ENCODE peak calls at places on chromosome 21, in six cellular contexts. T, W, X, P, Z and K are unnamed samples.
A peak's percentile ranks its signal among the peaks of the same experiment; 100 is the strongest.

GRCh38 chr21:36756527-36756926 is 57.6 kb downstream of the SIM2 start:
- DNase-seq in T (no peak), P (peak; percentile 49), W (no peak), X (no peak), Z (no peak), K (no peak)

GRCh38 chr21:28337319-28337718 is 655.4 kb downstream of the LTN1 start:
- DNase-seq in W (no peak), T (peak; percentile 57), P (peak; percentile 48), Z (no peak), X (no peak), K (no peak)

GRCh38 chr21:28742527-28742926 is 250.2 kb downstream of the LTN1 start:
- DNase-seq in P (no peak), T (no peak), W (no peak), Z (no peak), X (no peak), K (no peak)

GRCh38 chr21:26939532-26940181 is 27.2 kb downstream of the ADAMTS5 start:
- DNase-seq in P (no peak), Z (no peak), X (no peak), W (no peak), T (no peak), K (peak; percentile 21)

GRCh38 chr21:45266518-45267389 is 20.9 kb downstream of the POFUT2 start:
- DNase-seq in T (no peak), X (no peak), P (no peak), W (peak; percentile 50), Z (no peak), K (no peak)

GRCh38 chr21:45966995-45967394 is 14.6 kb upstream of the COL6A1 start:
- DNase-seq in W (no peak), P (no peak), Z (no peak), X (no peak), T (no peak), K (no peak)

GRCh38 chr21:45580181-45580575 is 37.9 kb upstream of the SLC19A1 start:
- DNase-seq in W (no peak), T (no peak), X (no peak), Z (no peak), P (no peak), K (no peak)

GRCh38 chr21:37338671-37339526 is 27.7 kb upstream of the DYRK1A start:
- DNase-seq in Z (peak; percentile 78), X (peak; percentile 37), P (peak; percentile 54), W (no peak), T (no peak), K (peak; percentile 92)

GRCh38 chr21:28636988-28637691 is 355.5 kb downstream of the LTN1 start:
- DNase-seq in Z (no peak), T (no peak), X (no peak), W (no peak), P (no peak), K (no peak)

GRCh38 chr21:19475525-19475924 is 1071.9 kb upstream of the TMPRSS15 start:
- DNase-seq in P (no peak), T (no peak), Z (no peak), X (no peak), W (no peak), K (no peak)

GRCh38 chr21:27805696-27806095 is 838.8 kb upstream of the ADAMTS5 start:
- DNase-seq in T (no peak), Z (no peak), P (no peak), X (no peak), W (no peak), K (no peak)

GRCh38 chr21:36630485-36631206 is 68.3 kb upstream of the SIM2 start:
- DNase-seq in W (peak; percentile 69), P (peak; percentile 79), T (peak; percentile 74), X (peak; percentile 39), Z (no peak), K (peak; percentile 11)

GRCh38 chr21:44408226-44408625 is 47.1 kb upstream of the LRRC3 start:
- DNase-seq in P (no peak), W (no peak), X (no peak), Z (no peak), T (no peak), K (peak; percentile 3)

GRCh38 chr21:45244799-45245340 is 42.8 kb downstream of the POFUT2 start:
- DNase-seq in P (no peak), T (no peak), W (no peak), Z (peak; percentile 32), X (no peak), K (no peak)

GRCh38 chr21:33680870-33681269 is 38.6 kb downstream of the ITSN1 start:
- DNase-seq in T (peak; percentile 4), X (no peak), P (no peak), Z (no peak), W (no peak), K (no peak)

GRCh38 chr21:26941436-26941835 is 25.5 kb downstream of the ADAMTS5 start:
- DNase-seq in Z (no peak), T (no peak), W (no peak), X (no peak), P (no peak), K (no peak)

GRCh38 chr21:32360401-32360981 is 32.3 kb downstream of the URB1 start:
- DNase-seq in P (no peak), T (no peak), Z (no peak), W (no peak), X (no peak), K (no peak)

GRCh38 chr21:45528028-45528705 is 14.1 kb downstream of the SLC19A1 start:
- DNase-seq in W (no peak), X (peak; percentile 8), Z (peak; percentile 19), P (no peak), T (no peak), K (no peak)

GRCh38 chr21:45637883-45638282 is 5.6 kb upstream of the PCBP3 start:
- DNase-seq in P (no peak), W (no peak), Z (no peak), X (no peak), T (no peak), K (no peak)

GRCh38 chr21:42461881-42462877 is 33.8 kb downstream of the RSPH1 start:
- DNase-seq in X (no peak), W (no peak), T (no peak), Z (no peak), P (peak; percentile 90), K (no peak)
- H3K4me1 ChIP-seq in X (no peaks in the 10 kb centered on the region), W (peaks cover 59% of the 10 kb centered on the region), T (peaks cover 50% of the 10 kb centered on the region), Z (peaks cover 3% of the 10 kb centered on the region), P (peaks cover 12% of the 10 kb centered on the region), K (peaks cover 6% of the 10 kb centered on the region)

GRCh38 chr21:15005391-15005790 is 59.4 kb downstream of the NRIP1 start:
- DNase-seq in X (no peak), T (no peak), P (peak; percentile 88), W (peak; percentile 13), Z (no peak), K (no peak)
- H3K4me1 ChIP-seq in X (peaks cover 27% of the 10 kb centered on the region), T (no peaks in the 10 kb centered on the region), P (peaks cover 3% of the 10 kb centered on the region), W (peaks cover 31% of the 10 kb centered on the region), Z (peaks cover 78% of the 10 kb centered on the region), K (peaks cover 86% of the 10 kb centered on the region)

GRCh38 chr21:35211767-35212166 is 162.7 kb upstream of the RUNX1 start:
- DNase-seq in W (no peak), T (no peak), P (no peak), Z (no peak), X (no peak), K (no peak)
- H3K4me1 ChIP-seq in W (no peaks in the 10 kb centered on the region), T (peaks cover 23% of the 10 kb centered on the region), P (no peaks in the 10 kb centered on the region), Z (peaks cover 62% of the 10 kb centered on the region), X (peaks cover 11% of the 10 kb centered on the region), K (peaks cover 62% of the 10 kb centered on the region)

GRCh38 chr21:40141621-40142020 is 274.4 kb downstream of the PCP4 start:
- DNase-seq in P (no peak), X (no peak), Z (no peak), T (no peak), W (no peak), K (no peak)
- H3K4me1 ChIP-seq in P (no peaks in the 10 kb centered on the region), X (no peaks in the 10 kb centered on the region), Z (no peaks in the 10 kb centered on the region), T (no peaks in the 10 kb centered on the region), W (no peaks in the 10 kb centered on the region), K (no peaks in the 10 kb centered on the region)

GRCh38 chr21:24255591-24255990 is 1351.7 kb downstream of the MRPL39 start:
- DNase-seq in W (no peak), Z (no peak), X (no peak), P (no peak), T (no peak), K (no peak)
- H3K4me1 ChIP-seq in W (no peaks in the 10 kb centered on the region), Z (no peaks in the 10 kb centered on the region), X (no peaks in the 10 kb centered on the region), P (no peaks in the 10 kb centered on the region), T (no peaks in the 10 kb centered on the region), K (no peaks in the 10 kb centered on the region)

GRCh38 chr21:43338951-43339350 is 88.0 kb downstream of the SIK1 start:
- DNase-seq in Z (peak; percentile 46), P (no peak), X (no peak), W (no peak), T (no peak), K (no peak)

GRCh38 chr21:43340491-43341348 is 86.2 kb downstream of the SIK1 start:
- DNase-seq in W (no peak), Z (peak; percentile 41), X (no peak), T (no peak), P (peak; percentile 78), K (no peak)

GRCh38 chr21:43341349-43342163 is 85.4 kb downstream of the SIK1 start:
- DNase-seq in P (no peak), Z (no peak), T (no peak), W (no peak), X (no peak), K (peak; percentile 79)

GRCh38 chr21:43337901-43338655 is 88.9 kb downstream of the SIK1 start:
- DNase-seq in P (no peak), W (no peak), X (no peak), T (peak; percentile 32), Z (no peak), K (no peak)

GRCh38 chr21:43339668-43340067 is 87.3 kb downstream of the SIK1 start:
- DNase-seq in W (no peak), Z (peak; percentile 69), P (no peak), T (no peak), X (peak; percentile 47), K (no peak)
- H3K4me1 ChIP-seq in W (peaks cover 9% of the 10 kb centered on the region), Z (peaks cover 25% of the 10 kb centered on the region), P (no peaks in the 10 kb centered on the region), T (peaks cover 7% of the 10 kb centered on the region), X (peaks cover 15% of the 10 kb centered on the region), K (peaks cover 18% of the 10 kb centered on the region)

DNA sequence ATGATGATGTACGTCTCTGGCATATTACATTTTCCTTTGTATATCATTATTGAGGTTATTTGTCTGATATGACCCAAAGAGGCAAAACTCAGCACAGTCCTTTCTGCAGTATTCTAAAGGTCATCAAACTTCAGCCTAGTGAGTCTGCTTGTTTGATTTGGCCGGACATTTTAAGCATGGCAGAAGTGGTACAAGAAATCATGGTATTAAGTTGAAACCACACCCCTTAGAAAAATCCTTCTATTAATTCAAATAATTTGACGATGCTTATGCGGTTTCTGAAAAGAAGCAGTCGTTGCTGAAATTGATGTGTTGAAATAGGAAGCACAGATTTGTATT is 5.1 kb downstream of the ETS2 start:
- DNase-seq in P (no peak), X (no peak), W (no peak), T (no peak), Z (no peak), K (no peak)
- H3K4me1 ChIP-seq in P (peaks cover 23% of the 10 kb centered on the region), X (peaks cover 29% of the 10 kb centered on the region), W (peaks cover 8% of the 10 kb centered on the region), T (no peaks in the 10 kb centered on the region), Z (peaks cover 34% of the 10 kb centered on the region), K (peaks cover 15% of the 10 kb centered on the region)